ENCODE peak calls at places on chromosomes 3 and 15, in ten cellular contexts. X, S, D, W, R, E, T, F, P and I are unnamed samples.

GRCh38 chr3:76561494-76562242 is 478.2 kb upstream of the ROBO2 start:
- DNase-seq in X (no peak), S (no peak), D (no peak), W (no peak), R (no peak), E (peak), T (no peak), F (no peak), P (no peak), I (no peak)

GRCh38 chr3:145557405-145557804 is 603.6 kb downstream of the PLOD2 start:
- DNase-seq in X (no peak), S (no peak), D (peak), W (no peak), R (no peak), E (peak), T (no peak), F (peak), P (peak), I (no peak)

GRCh38 chr3:5389057-5389456 is 201.6 kb downstream of the EDEM1 start:
- DNase-seq in X (no peak), S (no peak), D (no peak), W (no peak), R (no peak), E (no peak), T (no peak), F (no peak), P (no peak), I (no peak)

GRCh38 chr3:49901351-49902339 is 2.0 kb downstream of the MST1R start:
- DNase-seq in X (no peak), S (no peak), D (no peak), W (peak), R (no peak), E (peak), T (no peak), F (no peak), P (peak), I (no peak)

GRCh38 chr3:33315826-33316225 is 38.6 kb downstream of the FBXL2 start:
- DNase-seq in X (peak), S (no peak), D (no peak), W (no peak), R (no peak), E (peak), T (no peak), F (no peak), P (peak), I (no peak)

GRCh38 chr3:122247825-122248185 is 64.3 kb downstream of the CASR start:
- DNase-seq in X (no peak), S (no peak), D (peak), W (no peak), R (no peak), E (no peak), T (no peak), F (no peak), P (no peak), I (no peak)

GRCh38 chr15:62559049-62559733 is 394.1 kb upstream of the C2CD4B start:
- DNase-seq in X (peak), S (no peak), D (no peak), W (no peak), R (no peak), E (peak), T (no peak), F (no peak), P (peak), I (peak)

GRCh38 chr15:74869726-74870407 is 3.3 kb downstream of the SCAMP2 start:
- DNase-seq in X (peak), S (peak), D (no peak), W (peak), R (peak), E (no peak), T (peak), F (no peak), P (peak), I (peak)

GRCh38 chr3:10688126-10688525 is 127.9 kb upstream of the SLC6A11 start:
- DNase-seq in X (no peak), S (no peak), D (no peak), W (no peak), R (no peak), E (no peak), T (no peak), F (no peak), P (no peak), I (no peak)

GRCh38 chr15:94397377-94397776 is 166.0 kb downstream of the MCTP2 start:
- DNase-seq in X (no peak), S (peak), D (no peak), W (no peak), R (no peak), E (no peak), T (no peak), F (no peak), P (peak), I (no peak)

GRCh38 chr15:39079296-39079834 is 501.5 kb upstream of the THBS1 start:
- DNase-seq in X (peak), S (no peak), D (no peak), W (no peak), R (no peak), E (peak), T (no peak), F (no peak), P (peak), I (no peak)

GRCh38 chr15:71730277-71731144 is 79.8 kb upstream of the NR2E3 start:
- DNase-seq in X (peak), S (peak), D (peak), W (peak), R (peak), E (peak), T (peak), F (no peak), P (peak), I (peak)

GRCh38 chr3:52432631-52433030 is 12.3 kb downstream of the SEMA3G start:
- DNase-seq in X (no peak), S (no peak), D (no peak), W (no peak), R (no peak), E (no peak), T (no peak), F (no peak), P (no peak), I (peak)

GRCh38 chr3:142647856-142648255 is 51.7 kb downstream of the PLS1 start:
- DNase-seq in X (no peak), S (no peak), D (no peak), W (no peak), R (no peak), E (peak), T (no peak), F (no peak), P (peak), I (no peak)

GRCh38 chr3:123348471-123349200 is 100.3 kb downstream of the ADCY5 start:
- DNase-seq in X (no peak), S (no peak), D (no peak), W (no peak), R (no peak), E (no peak), T (no peak), F (no peak), P (no peak), I (no peak)

GRCh38 chr15:70355275-70355795 is 257.6 kb upstream of the TLE3 start:
- DNase-seq in X (no peak), S (no peak), D (no peak), W (no peak), R (no peak), E (peak), T (no peak), F (no peak), P (no peak), I (no peak)

GRCh38 chr15:51550841-51551240 is 71.7 kb downstream of the DMXL2 start:
- DNase-seq in X (no peak), S (no peak), D (no peak), W (no peak), R (no peak), E (no peak), T (no peak), F (no peak), P (no peak), I (no peak)

GRCh38 chr3:149162007-149162406 is 32.6 kb downstream of the HPS3 start:
- DNase-seq in X (no peak), S (no peak), D (no peak), W (no peak), R (no peak), E (no peak), T (no peak), F (no peak), P (no peak), I (no peak)

GRCh38 chr3:41502461-41502860 is 303.2 kb downstream of the CTNNB1 start:
- DNase-seq in X (no peak), S (no peak), D (no peak), W (no peak), R (no peak), E (no peak), T (no peak), F (no peak), P (peak), I (no peak)

GRCh38 chr3:1600206-1600605 is 498.5 kb upstream of the CNTN4 start:
- DNase-seq in X (no peak), S (no peak), D (no peak), W (no peak), R (no peak), E (no peak), T (no peak), F (no peak), P (no peak), I (no peak)

GRCh38 chr15:64807751-64808222 is 17.7 kb downstream of the PIF1 start:
- DNase-seq in X (no peak), S (no peak), D (no peak), W (no peak), R (no peak), E (no peak), T (no peak), F (peak), P (no peak), I (no peak)

GRCh38 chr15:91572110-91572509 is 281.4 kb upstream of the SLCO3A1 start:
- DNase-seq in X (no peak), S (no peak), D (peak), W (no peak), R (no peak), E (peak), T (no peak), F (no peak), P (peak), I (no peak)

GRCh38 chr15:85764649-85765277 is 30.0 kb downstream of the KLHL25 start:
- DNase-seq in X (peak), S (no peak), D (no peak), W (no peak), R (no peak), E (peak), T (no peak), F (no peak), P (peak), I (no peak)

GRCh38 chr15:65069179-65069578 is 1.4 kb upstream of the RASL12 start:
- DNase-seq in X (peak), S (no peak), D (no peak), W (no peak), R (no peak), E (peak), T (no peak), F (no peak), P (peak), I (peak)

GRCh38 chr3:137039570-137039969 is 81.8 kb downstream of the IL20RB start:
- DNase-seq in X (no peak), S (no peak), D (no peak), W (no peak), R (no peak), E (peak), T (no peak), F (no peak), P (no peak), I (no peak)